ENCODE peak calls at places on chromosomes 3 and 15, in eight cellular contexts. R, N, S, O, Y, X, J and P are unnamed samples.

GRCh38 chr3:183259087-183259486 is 6.0 kb downstream of the B3GNT5 start:
- DNase-seq in R (no peak), Y (no peak), S (no peak), J (no peak), N (no peak), O (no peak), X (no peak), P (no peak)

GRCh38 chr15:84747423-84748273 is 744 bp upstream of the ZNF592 start:
- DNase-seq in Y (peak; percentile 77), X (peak; percentile 33), O (no peak), S (peak; percentile 77), R (peak; percentile 83), N (peak; percentile 77), J (peak; percentile 92), P (peak; percentile 83)

GRCh38 chr15:57640935-57641682 is 49.4 kb downstream of the MYZAP start:
- DNase-seq in O (no peak), R (peak; percentile 76), S (no peak), Y (peak; percentile 10), J (no peak), N (no peak), X (peak; percentile 52), P (no peak)

GRCh38 chr3:107323723-107324122 is 53.5 kb upstream of the CCDC54 start:
- DNase-seq in O (no peak), N (no peak), J (no peak), R (no peak), Y (no peak), X (no peak), S (no peak), P (no peak)

GRCh38 chr3:13579089-13579488 is 30.2 kb downstream of the FBLN2 start:
- DNase-seq in X (no peak), Y (no peak), O (no peak), N (no peak), S (no peak), J (no peak), R (no peak), P (no peak)

GRCh38 chr15:50181983-50182232 is at the start of gene SLC27A2:
- DNase-seq in O (no peak), N (no peak), X (peak; percentile 84), R (peak; percentile 78), J (peak; percentile 56), Y (no peak), S (no peak), P (no peak)

GRCh38 chr15:49649987-49650386 is 29.1 kb downstream of the DTWD1 start:
- DNase-seq in N (no peak), J (no peak), Y (no peak), X (no peak), R (no peak), S (no peak), O (no peak), P (no peak)

GRCh38 chr15:70560617-70561328 is 202.6 kb downstream of the UACA start:
- DNase-seq in N (no peak), O (no peak), R (no peak), J (no peak), X (no peak), Y (no peak), S (no peak), P (no peak)

GRCh38 chr15:88636654-88637053 is 2.2 kb upstream of the ISG20 start:
- DNase-seq in R (no peak), N (no peak), S (no peak), O (no peak), Y (no peak), X (no peak), J (no peak), P (no peak)

GRCh38 chr3:193673845-193674244 is 80.8 kb downstream of the OPA1 start:
- DNase-seq in X (peak; percentile 8), R (no peak), J (no peak), Y (no peak), S (no peak), O (no peak), N (no peak), P (no peak)

GRCh38 chr3:193816656-193817311 is 223.8 kb downstream of the OPA1 start:
- DNase-seq in Y (no peak), J (peak; percentile 93), X (peak; percentile 82), N (peak; percentile 19), S (no peak), O (no peak), R (peak; percentile 40), P (no peak)

GRCh38 chr3:153127788-153128187 is 34.2 kb upstream of the RAP2B start:
- DNase-seq in X (no peak), S (no peak), J (no peak), Y (no peak), R (no peak), O (no peak), N (no peak), P (no peak)